ENCODE peak calls at places on chromosomes 3 and 15, in nine cellular contexts. D is head of caudate nucleus; R is amygdala; C is stimulated activated CD8-positive, alpha-beta memory T cell treated with anti-CD3 and anti-CD28 coated beads, Interleukin-4, amount 100 ng/mL, for 24 hours; U is NAMALWA; F is GM13977; Y is NCI-H1436; B is nephron progenitor cell; J is naive thymus-derived CD8-positive, alpha-beta T cell. Z is an unnamed sample.

GRCh38 chr3:97161169-97161568 is 346.8 kb downstream of the EPHA6 start:
- DNase-seq in D (no peak), R (no peak), C (no peak), U (no peak), F (no peak), Y (no peak), B (no peak), J (no peak), Z (no peak)

GRCh38 chr3:5840091-5840490 is 652.6 kb downstream of the EDEM1 start:
- DNase-seq in D (no peak), R (no peak), C (no peak), U (no peak), F (no peak), Y (no peak), B (no peak), J (no peak), Z (no peak)

GRCh38 chr3:71784914-71785593 is at the start of gene PROK2:
- DNase-seq in D (no peak), R (no peak), C (peak; percentile 23), U (no peak), F (peak; percentile 24), Y (no peak), B (peak; percentile 59), J (no peak), Z (peak; percentile 44)

GRCh38 chr3:12869025-12869695 is 27.8 kb upstream of the RPL32 start:
- DNase-seq in D (no peak), R (no peak), C (no peak), U (peak; percentile 50), F (peak; percentile 85), Y (no peak), B (peak; percentile 92), J (no peak), Z (peak; percentile 56)

GRCh38 chr3:123818324-123818920 is 65.7 kb downstream of the MYLK start:
- DNase-seq in D (no peak), R (no peak), C (no peak), U (no peak), F (no peak), Y (no peak), B (no peak), J (no peak), Z (no peak)

GRCh38 chr3:46585799-46586693 is 19.9 kb upstream of the LRRC2 start:
- DNase-seq in D (no peak), R (no peak), C (no peak), U (no peak), F (no peak), Y (no peak), B (no peak), J (no peak), Z (no peak)

GRCh38 chr15:69701198-69701597 is 248.6 kb downstream of the RPLP1 start:
- DNase-seq in D (no peak), R (no peak), C (no peak), U (no peak), F (no peak), Y (no peak), B (no peak), J (no peak), Z (no peak)

GRCh38 chr3:61936344-61936937 is 375.1 kb downstream of the PTPRG start:
- DNase-seq in D (no peak), R (no peak), C (no peak), U (peak; percentile 43), F (peak; percentile 21), Y (no peak), B (peak; percentile 34), J (peak; percentile 23), Z (peak; percentile 9)

GRCh38 chr3:23928525-23928924 is 11.6 kb downstream of the RPL15 start:
- DNase-seq in D (no peak), R (no peak), C (no peak), U (no peak), F (no peak), Y (no peak), B (no peak), J (no peak), Z (no peak)

GRCh38 chr3:57646723-57647122 is 46.2 kb downstream of the DENND6A start:
- DNase-seq in D (no peak), R (no peak), C (no peak), U (no peak), F (peak; percentile 25), Y (no peak), B (no peak), J (no peak), Z (no peak)

Z was measured in B cell.